ENCODE peak calls at places on chromosomes 11 and 22, in five cellular contexts. R, T, X, H and J are unnamed samples.

GRCh38 chr11:11265994-11266606 is 87.0 kb downstream of the CSNK2A3 start:
- DNase-seq in R (peak; percentile 7), T (no peak), X (no peak), H (peak; percentile 51), J (no peak)

GRCh38 chr11:62266558-62266957 is 3.4 kb upstream of the SCGB2A2 start:
- DNase-seq in R (no peak), T (no peak), X (no peak), H (no peak), J (no peak)

GRCh38 chr11:45079943-45080719 is 66.3 kb upstream of the PRDM11 start:
- DNase-seq in R (no peak), T (no peak), X (no peak), H (no peak), J (no peak)

GRCh38 chr11:35655856-35656255 is 6.7 kb upstream of the TRIM44 start:
- DNase-seq in R (no peak), T (no peak), X (no peak), H (no peak), J (no peak)

GRCh38 chr22:19239464-19239863 is 52.1 kb downstream of the CLTCL1 start:
- DNase-seq in R (no peak), T (no peak), X (no peak), H (no peak), J (no peak)

GRCh38 chr11:83335446-83336070 is 49.4 kb upstream of the CCDC90B start:
- DNase-seq in R (no peak), T (no peak), X (no peak), H (no peak), J (no peak)

GRCh38 chr11:106695506-106695905 is 322.8 kb downstream of the GUCY1A2 start:
- DNase-seq in R (peak; percentile 67), T (peak; percentile 33), X (no peak), H (no peak), J (no peak)

GRCh38 chr11:68889948-68890446 is 13.6 kb downstream of the MRPL21 start:
- DNase-seq in R (peak; percentile 94), T (peak; percentile 98), X (no peak), H (peak; percentile 24), J (peak; percentile 39)

GRCh38 chr11:20026629-20027545 is 133.4 kb downstream of the DBX1 start:
- DNase-seq in R (no peak), T (no peak), X (no peak), H (no peak), J (no peak)

GRCh38 chr11:122895591-122895990 is 13.0 kb downstream of the JHY start:
- DNase-seq in R (no peak), T (no peak), X (no peak), H (no peak), J (no peak)

GRCh38 chr11:21615871-21616270 is 577.0 kb upstream of the ANO5 start:
- DNase-seq in R (no peak), T (no peak), X (no peak), H (no peak), J (no peak)

GRCh38 chr22:25232301-25232700 is 12.9 kb downstream of the CRYBB2 start:
- DNase-seq in R (no peak), T (peak; percentile 31), X (no peak), H (no peak), J (no peak)

GRCh38 chr11:406796-407650 is 7.8 kb downstream of the SIGIRR start:
- DNase-seq in R (peak; percentile 74), T (peak; percentile 75), X (peak; percentile 77), H (peak; percentile 51), J (peak; percentile 70)

GRCh38 chr11:405976-406795 is 8.6 kb downstream of the SIGIRR start:
- DNase-seq in R (no peak), T (no peak), X (no peak), H (no peak), J (no peak)

GRCh38 chr11:403761-404431 is 9.9 kb downstream of the PKP3 start:
- DNase-seq in R (no peak), T (no peak), X (no peak), H (no peak), J (no peak)

GRCh38 chr11:404551-405264 is 10.1 kb downstream of the SIGIRR start:
- DNase-seq in R (no peak), T (no peak), X (no peak), H (no peak), J (no peak)

DNA sequence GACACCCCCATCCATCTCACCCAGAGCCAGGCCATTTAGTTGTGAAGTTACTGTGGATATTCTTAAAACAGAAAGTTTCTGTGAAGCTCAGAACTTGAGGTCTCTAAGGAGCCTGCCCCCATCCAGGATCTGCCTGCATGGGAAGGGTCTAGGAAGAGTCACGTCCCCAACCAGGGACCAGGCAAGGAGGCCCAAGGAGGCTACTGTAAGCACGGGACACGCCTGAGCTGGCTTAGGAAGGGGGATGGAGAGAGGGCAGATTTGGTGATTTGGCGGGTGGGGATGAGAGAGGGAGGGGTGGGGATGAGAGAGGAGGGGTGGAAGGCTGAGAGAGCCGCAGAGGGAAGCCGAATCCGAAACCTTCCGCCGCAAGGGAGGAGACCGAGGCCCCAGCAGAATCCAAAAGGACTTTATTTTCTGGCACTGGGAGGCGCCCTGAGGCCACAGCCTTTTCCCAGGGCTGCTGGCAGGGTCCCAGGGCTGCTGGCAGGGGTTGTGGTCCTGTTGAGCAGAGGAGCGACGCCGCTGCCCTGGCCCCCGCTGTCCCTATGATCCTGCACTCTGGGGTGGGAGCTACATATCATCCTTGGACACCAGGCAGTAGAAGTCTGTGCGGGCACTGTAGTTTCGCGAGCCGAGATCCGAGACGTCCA is 9.3 kb downstream of the SIGIRR start:
- DNase-seq in R (no peak), T (no peak), X (no peak), H (no peak), J (no peak)
- TF ChIP-seq CTCF in R (no peak), T (no peak), X (no peak), H (no peak), J (no peak)

DNA sequence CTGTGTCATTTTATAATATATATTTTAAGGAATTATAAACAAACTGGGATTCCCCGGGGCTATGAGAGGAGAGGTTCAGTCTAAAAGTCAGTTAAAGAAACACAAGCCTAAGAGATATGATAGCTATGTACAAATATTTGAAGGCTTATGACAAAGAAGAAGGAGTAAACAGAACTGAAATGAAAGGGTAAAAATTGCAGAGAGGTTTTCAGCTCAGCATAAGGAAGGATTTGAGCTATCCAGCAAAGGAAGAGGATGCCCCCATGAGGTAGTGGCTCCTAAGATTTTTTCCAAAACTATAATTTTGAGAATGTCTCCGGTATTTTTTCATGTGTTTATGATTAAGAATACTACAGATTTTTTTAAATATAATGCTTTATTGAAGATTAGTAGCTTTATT is 57.9 kb upstream of the ANGPTL5 start:
- DNase-seq in R (no peak), T (peak; percentile 33), X (no peak), H (no peak), J (no peak)
- TF ChIP-seq CTCF in R (peak; percentile 30), T (peak; percentile 52), X (no peak), H (no peak), J (no peak)

DNA sequence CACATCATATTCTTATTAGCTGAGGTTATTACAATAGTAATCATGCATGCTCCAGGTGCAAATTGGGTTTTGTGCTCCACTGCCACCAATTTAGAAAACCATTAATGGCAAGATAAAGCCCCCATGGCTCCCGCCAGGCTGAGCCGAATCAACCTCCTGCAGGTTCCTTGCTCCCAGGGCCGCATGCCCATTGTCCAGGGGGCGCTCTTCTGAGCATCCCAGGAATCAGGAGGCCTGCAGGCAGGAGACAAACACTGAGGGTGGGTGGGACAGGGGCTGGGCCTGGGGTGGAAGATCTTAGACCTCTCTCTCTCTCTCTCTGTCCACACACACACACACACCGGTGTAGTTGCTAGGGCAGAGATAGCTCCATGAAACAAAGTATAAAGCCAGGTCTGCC is 57.4 kb downstream of the BUD13 start:
- DNase-seq in R (no peak), T (no peak), X (no peak), H (no peak), J (no peak)
- TF ChIP-seq CTCF in R (no peak), T (no peak), X (no peak), H (no peak), J (no peak)

DNA sequence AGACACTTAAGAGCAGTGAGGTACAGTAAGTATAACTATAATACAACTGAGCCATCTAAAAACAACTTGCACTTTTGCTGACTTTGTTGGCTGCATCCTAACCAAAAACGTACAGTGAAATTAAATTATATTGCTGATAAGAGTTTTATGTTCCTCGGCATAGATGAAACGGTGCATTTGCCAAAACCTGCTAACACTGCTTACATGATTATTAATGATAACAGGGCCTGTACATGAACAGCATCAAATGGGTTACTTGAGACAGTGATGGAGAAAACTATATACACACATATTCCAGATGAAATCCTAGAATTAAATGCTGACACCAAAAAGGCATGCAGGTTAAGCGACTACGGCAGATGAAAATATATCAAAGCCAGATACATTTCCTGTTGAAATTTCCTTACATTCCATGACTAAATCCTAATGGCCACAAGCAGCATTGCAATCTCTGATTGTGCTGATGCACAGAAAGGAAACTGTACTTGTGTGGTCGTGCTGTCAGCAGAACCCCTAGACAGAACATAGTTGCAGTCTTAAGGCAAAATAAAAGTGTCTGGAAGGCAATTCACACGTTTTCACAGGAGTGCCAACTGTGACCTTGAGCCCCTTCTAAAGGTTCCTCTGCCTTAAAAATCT is 143.9 kb downstream of the CADM1 start:
- DNase-seq in R (no peak), T (no peak), X (no peak), H (no peak), J (no peak)
- TF ChIP-seq CTCF in R (peak; percentile 15), T (no peak), X (no peak), H (peak; percentile 42), J (peak; percentile 36)

GRCh38 chr22:37163096-37163489 is 13.4 kb upstream of the IL2RB start:
- DNase-seq in R (no peak), T (no peak), X (no peak), H (no peak), J (no peak)

GRCh38 chr22:37163618-37164534 is 14.2 kb upstream of the IL2RB start:
- DNase-seq in R (no peak), T (no peak), X (no peak), H (no peak), J (no peak)

GRCh38 chr22:37164535-37164887 is 14.8 kb upstream of the IL2RB start:
- DNase-seq in R (no peak), T (no peak), X (no peak), H (no peak), J (no peak)

GRCh38 chr22:37161442-37161841 is 11.7 kb upstream of the IL2RB start:
- DNase-seq in R (no peak), T (no peak), X (no peak), H (no peak), J (no peak)

DNA sequence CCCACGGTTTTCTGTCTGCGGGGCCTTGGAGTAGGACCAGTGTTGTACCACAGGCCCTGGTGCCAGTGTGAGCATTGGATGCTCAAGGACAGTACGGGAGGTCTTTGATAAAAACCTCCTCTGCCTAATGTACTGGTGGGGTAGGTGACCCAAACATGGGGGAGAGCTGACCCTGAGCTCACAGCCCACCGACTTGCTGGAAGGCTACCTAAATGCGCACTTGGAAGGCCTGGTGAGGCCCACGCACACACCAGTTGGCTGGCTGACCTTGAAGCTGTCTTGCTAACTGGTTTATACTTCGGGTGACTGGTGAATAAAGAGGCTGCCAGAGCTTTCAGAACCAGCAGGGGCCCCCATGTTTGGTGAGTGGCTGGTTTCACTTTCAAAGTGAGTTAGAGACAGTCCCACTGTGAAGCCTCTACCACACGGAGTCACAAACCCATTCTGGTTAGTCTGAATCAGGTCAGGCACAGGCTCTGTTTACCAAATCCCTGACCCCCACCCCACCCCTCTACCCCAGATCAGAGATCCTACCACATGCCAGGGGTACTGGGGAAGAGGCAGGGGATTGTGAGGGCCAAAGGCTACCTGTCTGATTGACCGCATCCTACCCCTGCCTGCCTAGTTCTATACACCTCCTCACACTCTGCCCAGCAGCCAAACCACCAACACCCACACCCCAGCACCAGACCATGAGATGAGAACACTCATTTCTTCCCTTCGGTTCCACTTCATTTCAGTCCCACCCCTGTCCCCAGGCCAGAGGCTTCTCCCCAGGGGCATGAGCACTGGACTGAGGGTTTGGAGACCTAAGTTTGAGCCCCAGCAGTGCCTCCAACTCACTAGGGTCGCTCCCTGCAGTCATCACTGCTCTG is 12.7 kb upstream of the IL2RB start:
- DNase-seq in R (peak; percentile 26), T (no peak), X (no peak), H (no peak), J (no peak)
- TF ChIP-seq CTCF in R (no peak), T (no peak), X (no peak), H (no peak), J (no peak)

GRCh38 chr11:65391007-65391406 is 4.6 kb downstream of the FRMD8 start:
- DNase-seq in R (peak; percentile 18), T (peak; percentile 49), X (no peak), H (peak; percentile 19), J (no peak)
- TF ChIP-seq CTCF in R (no peak), T (peak; percentile 12), X (no peak), H (no peak), J (no peak)